ENCODE peak calls at places on chromosomes 11 and 22, in eight cellular contexts. W is fibroblast of villous mesenchyme, C is BJ, E is WERI-Rb-1, P is A673, H is cardiac fibroblast, S is GM13976, L is heart right ventricle. G is an unnamed sample.

GRCh38 chr11:47906066-47906465 is 57.9 kb upstream of the NUP160 start:
- DNase-seq in H (no peak), C (no peak), L (no peak), E (no peak), W (no peak), S (no peak), P (no peak), G (no peak)

GRCh38 chr11:130175898-130176297 is 16.3 kb downstream of the ST14 start:
- DNase-seq in P (no peak), E (no peak), H (no peak), W (no peak), S (no peak), L (no peak), C (no peak), G (no peak)

GRCh38 chr11:68036141-68036716 is 2.6 kb upstream of the TCIRG1 start:
- DNase-seq in L (no peak), C (no peak), S (no peak), H (no peak), W (no peak), P (no peak), E (no peak), G (no peak)

GRCh38 chr22:36152088-36152487 is 8.5 kb downstream of the APOL3 start:
- DNase-seq in L (no peak), C (no peak), E (no peak), W (no peak), H (no peak), S (no peak), P (no peak), G (no peak)

GRCh38 chr22:47110817-47111443 is 348.5 kb downstream of the TBC1D22A start:
- DNase-seq in L (no peak), H (peak; percentile 92), P (no peak), W (peak; percentile 92), C (no peak), S (no peak), E (no peak), G (no peak)

GRCh38 chr11:56637500-56637899 is 4.7 kb downstream of the OR5AP2 start:
- DNase-seq in E (no peak), L (no peak), W (no peak), H (no peak), S (no peak), P (no peak), C (no peak), G (no peak)

GRCh38 chr11:1139441-1140066 is 18.2 kb upstream of the MUC5AC start:
- DNase-seq in W (peak; percentile 86), L (no peak), E (no peak), P (no peak), S (no peak), H (peak; percentile 15), C (no peak), G (no peak)

GRCh38 chr11:12214751-12215150 is 104.4 kb downstream of the MICAL2 start:
- DNase-seq in E (no peak), S (no peak), W (peak; percentile 82), L (no peak), C (peak; percentile 48), H (peak; percentile 68), P (no peak), G (no peak)

GRCh38 chr22:21948824-21949568 is 3.7 kb downstream of the PPM1F start:
- DNase-seq in H (peak; percentile 20), C (no peak), W (no peak), E (no peak), L (no peak), P (no peak), S (no peak), G (no peak)

GRCh38 chr22:21946262-21946925 is 6.3 kb downstream of the PPM1F start:
- DNase-seq in C (no peak), S (no peak), L (no peak), E (no peak), P (no peak), W (no peak), H (no peak), G (no peak)

GRCh38 chr22:21945453-21946261 is 7.0 kb downstream of the PPM1F start:
- DNase-seq in C (no peak), L (no peak), W (no peak), P (no peak), H (no peak), E (no peak), S (no peak), G (no peak)

GRCh38 chr22:21948390-21948789 is 4.3 kb downstream of the PPM1F start:
- DNase-seq in C (no peak), S (no peak), L (no peak), E (no peak), H (no peak), W (no peak), P (no peak), G (no peak)

DNA sequence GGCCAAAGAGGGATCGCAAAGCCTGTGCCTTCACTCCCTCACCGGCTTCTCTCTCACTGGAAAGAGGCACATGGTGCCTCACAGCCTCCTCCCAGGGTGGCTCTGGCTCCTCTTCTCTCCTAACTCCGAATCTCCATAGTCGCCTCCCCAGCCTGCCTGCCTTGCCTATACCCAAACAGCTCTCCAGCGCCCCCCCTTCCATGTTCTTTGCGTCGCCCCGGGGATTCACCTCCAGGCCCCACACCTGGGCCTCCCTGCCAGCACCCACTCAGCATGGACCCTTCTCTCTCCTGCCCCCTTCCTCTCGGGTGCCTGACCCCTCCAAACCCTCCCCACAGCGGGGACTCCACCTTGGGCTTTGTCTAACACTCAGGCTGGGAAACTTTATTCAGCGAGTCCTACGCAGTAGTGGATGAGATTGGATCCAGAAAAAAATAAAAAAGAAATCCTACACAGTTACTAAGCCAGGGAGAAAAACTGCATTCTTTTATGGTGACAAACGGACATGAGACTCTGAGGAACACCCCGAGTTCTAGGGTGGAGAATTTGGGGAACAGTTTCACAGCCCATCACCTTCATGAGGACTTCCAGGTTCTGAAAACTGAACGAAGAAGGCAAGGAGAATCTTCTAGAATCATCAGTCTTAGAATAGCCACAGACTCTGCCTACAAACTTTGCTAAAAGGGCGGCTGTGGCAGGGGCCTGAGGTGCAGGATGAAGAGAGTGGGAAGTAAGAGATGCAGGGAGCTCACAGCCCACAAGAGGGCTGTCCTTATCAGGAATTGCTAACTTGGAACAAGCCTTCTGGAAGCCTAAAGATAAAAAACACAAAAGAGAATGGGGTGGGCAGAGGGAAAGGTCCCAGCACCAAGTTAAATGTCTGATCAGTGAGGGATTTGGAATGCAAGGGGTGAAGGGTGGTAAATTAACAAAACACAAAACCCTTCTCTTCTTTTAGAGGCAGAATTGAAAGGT is 5.3 kb downstream of the PPM1F start:
- DNase-seq in W (peak; percentile 48), E (peak; percentile 33), H (peak; percentile 73), C (no peak), P (peak; percentile 68), L (no peak), S (no peak), G (no peak)
- TF ChIP-seq CTCF in W (peak; percentile 59), E (peak; percentile 57), H (peak; percentile 70), C (peak; percentile 75), P (peak; percentile 57), L (peak; percentile 64), S (peak; percentile 10), G (peak; percentile 48)

GRCh38 chr11:36012979-36013378 is 69.1 kb downstream of the LDLRAD3 start:
- DNase-seq in C (no peak), W (peak; percentile 69), S (no peak), L (no peak), H (peak; percentile 80), E (no peak), P (no peak), G (no peak)

GRCh38 chr11:36013950-36014349 is 70.1 kb downstream of the LDLRAD3 start:
- DNase-seq in H (no peak), C (no peak), W (no peak), E (no peak), L (no peak), P (no peak), S (no peak), G (no peak)

GRCh38 chr11:36014906-36015305 is 71.0 kb downstream of the LDLRAD3 start:
- DNase-seq in P (no peak), S (no peak), C (no peak), W (no peak), H (no peak), L (no peak), E (no peak), G (no peak)

GRCh38 chr11:36015806-36016205 is 71.9 kb downstream of the LDLRAD3 start:
- DNase-seq in H (peak; percentile 70), C (no peak), E (no peak), L (peak; percentile 39), W (no peak), P (no peak), S (no peak), G (no peak)

DNA sequence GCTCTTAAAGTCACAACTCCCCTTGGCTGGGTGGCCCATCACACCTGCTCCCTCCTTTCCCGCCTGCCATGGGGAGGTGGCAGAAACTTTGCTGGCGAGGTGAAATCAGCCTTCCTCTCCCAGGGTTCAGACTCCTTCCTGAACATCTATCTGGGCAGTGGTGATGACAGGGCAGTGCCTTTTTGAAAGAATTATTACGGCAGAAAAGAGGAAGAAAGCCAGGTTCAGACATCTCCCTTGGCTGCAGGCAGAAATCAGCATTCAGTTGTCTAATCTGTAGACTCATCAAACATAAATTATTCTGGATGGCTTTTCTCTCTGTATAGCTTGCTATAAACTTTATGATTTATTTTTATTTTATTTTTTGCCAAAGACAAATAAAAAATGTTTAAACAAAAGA is 70.6 kb downstream of the LDLRAD3 start:
- DNase-seq in H (no peak), P (no peak), S (no peak), W (no peak), E (no peak), L (no peak), C (no peak), G (no peak)
- TF ChIP-seq CTCF in H (no peak), P (no peak), S (no peak), W (no peak), E (no peak), L (no peak), C (no peak), G (no peak)

DNA sequence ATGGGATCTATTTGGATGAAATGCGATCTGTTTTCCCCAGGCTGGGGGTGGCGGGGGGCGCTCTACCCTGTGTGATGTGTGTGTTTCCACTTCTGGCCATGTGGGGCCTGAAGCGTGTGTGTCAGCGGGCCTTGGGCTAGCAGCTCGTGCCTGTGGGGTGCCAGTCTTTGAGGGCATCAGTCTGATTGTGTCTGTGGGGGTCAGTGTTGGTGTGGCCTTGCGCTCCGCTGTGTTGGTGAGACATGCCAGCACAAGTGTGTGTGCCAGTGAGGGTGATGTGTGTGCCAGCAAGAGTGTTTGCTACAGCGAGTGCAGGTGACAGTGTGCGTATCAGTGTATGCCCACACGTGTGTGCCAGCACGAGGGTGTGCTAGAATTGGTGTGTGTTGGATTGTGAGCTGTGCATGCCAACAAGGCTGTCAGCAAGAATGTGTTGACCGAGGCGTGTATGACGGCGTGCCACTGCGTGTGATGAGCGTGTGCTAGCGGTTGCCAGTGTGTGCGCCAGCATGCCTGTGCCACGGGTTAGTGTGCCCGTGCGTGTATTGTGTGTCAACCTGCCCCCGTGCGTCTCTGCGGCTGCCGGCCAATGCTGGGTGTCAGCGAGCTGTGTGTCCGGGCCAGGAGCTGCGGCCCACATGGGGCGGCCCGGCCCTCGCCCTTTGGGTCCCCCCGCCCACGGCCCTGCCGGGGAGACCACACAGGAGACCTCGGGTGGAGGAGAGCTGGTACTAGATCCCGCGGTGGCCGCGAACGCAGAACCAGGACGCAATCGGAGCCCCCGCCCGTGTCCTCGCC is 519 bp downstream of the ARRB1 start:
- DNase-seq in H (no peak), C (no peak), L (no peak), W (peak; percentile 41), S (no peak), P (peak; percentile 62), E (peak; percentile 57), G (no peak)
- TF ChIP-seq CTCF in H (no peak), C (peak; percentile 0), L (no peak), W (no peak), S (no peak), P (peak; percentile 32), E (peak; percentile 32), G (peak; percentile 11)

DNA sequence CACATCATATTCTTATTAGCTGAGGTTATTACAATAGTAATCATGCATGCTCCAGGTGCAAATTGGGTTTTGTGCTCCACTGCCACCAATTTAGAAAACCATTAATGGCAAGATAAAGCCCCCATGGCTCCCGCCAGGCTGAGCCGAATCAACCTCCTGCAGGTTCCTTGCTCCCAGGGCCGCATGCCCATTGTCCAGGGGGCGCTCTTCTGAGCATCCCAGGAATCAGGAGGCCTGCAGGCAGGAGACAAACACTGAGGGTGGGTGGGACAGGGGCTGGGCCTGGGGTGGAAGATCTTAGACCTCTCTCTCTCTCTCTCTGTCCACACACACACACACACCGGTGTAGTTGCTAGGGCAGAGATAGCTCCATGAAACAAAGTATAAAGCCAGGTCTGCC is 57.4 kb downstream of the BUD13 start:
- DNase-seq in S (no peak), L (no peak), W (no peak), E (no peak), P (no peak), H (no peak), C (no peak), G (no peak)
- TF ChIP-seq CTCF in S (no peak), L (no peak), W (no peak), E (peak; percentile 34), P (no peak), H (no peak), C (no peak), G (no peak)

G was measured in epithelial cell of proximal tubule.